ENCODE peak calls at places on chromosomes 4 and X, in ten cellular contexts. One of them, this sample, is unnamed.

GRCh38 chr4:15906024-15906443 is 32.5 kb downstream of the FGFBP1 start:
- DNase-seq in fibroblast of mammary gland: no peak
- DNase-seq in pancreas: peak
- DNase-seq in cardiac muscle cell: no peak
- DNase-seq in brain microvascular endothelial cell: no peak
- DNase-seq in lower leg skin: peak
- DNase-seq in transverse colon: peak
- DNase-seq in H1: peak
- DNase-seq in breast epithelium: peak
- DNase-seq in kidney: peak
- DNase-seq in this sample: no peak

GRCh38 chrX:153460826-153461225 is 9.6 kb downstream of the HAUS7 start:
- DNase-seq in fibroblast of mammary gland: peak
- DNase-seq in pancreas: no peak
- DNase-seq in cardiac muscle cell: peak
- DNase-seq in brain microvascular endothelial cell: no peak
- DNase-seq in lower leg skin: no peak
- DNase-seq in transverse colon: peak
- DNase-seq in H1: no peak
- DNase-seq in breast epithelium: no peak
- DNase-seq in kidney: peak
- DNase-seq in this sample: no peak

GRCh38 chr4:83010111-83010521 is 507 bp downstream of the LIN54 start:
- DNase-seq in fibroblast of mammary gland: peak
- DNase-seq in pancreas: no peak
- DNase-seq in cardiac muscle cell: peak
- DNase-seq in brain microvascular endothelial cell: peak
- DNase-seq in lower leg skin: no peak
- DNase-seq in transverse colon: no peak
- DNase-seq in H1: no peak
- DNase-seq in breast epithelium: no peak
- DNase-seq in kidney: no peak
- DNase-seq in this sample: no peak

GRCh38 chr4:83599183-83599582 is 63.3 kb downstream of the GPAT3 start:
- DNase-seq in fibroblast of mammary gland: peak
- DNase-seq in pancreas: no peak
- DNase-seq in cardiac muscle cell: peak
- DNase-seq in brain microvascular endothelial cell: peak
- DNase-seq in lower leg skin: no peak
- DNase-seq in transverse colon: no peak
- DNase-seq in H1: no peak
- DNase-seq in breast epithelium: no peak
- DNase-seq in kidney: no peak
- DNase-seq in this sample: no peak

GRCh38 chr4:64903986-64904385 is 494.7 kb upstream of the TECRL start:
- DNase-seq in fibroblast of mammary gland: no peak
- DNase-seq in pancreas: no peak
- DNase-seq in cardiac muscle cell: no peak
- DNase-seq in brain microvascular endothelial cell: no peak
- DNase-seq in lower leg skin: no peak
- DNase-seq in transverse colon: no peak
- DNase-seq in H1: no peak
- DNase-seq in breast epithelium: no peak
- DNase-seq in kidney: no peak
- DNase-seq in this sample: no peak

GRCh38 chrX:141341341-141341740 is 99.0 kb upstream of the SPANXC start:
- DNase-seq in fibroblast of mammary gland: peak
- DNase-seq in pancreas: no peak
- DNase-seq in cardiac muscle cell: no peak
- DNase-seq in brain microvascular endothelial cell: peak
- DNase-seq in lower leg skin: no peak
- DNase-seq in transverse colon: no peak
- DNase-seq in H1: no peak
- DNase-seq in breast epithelium: no peak
- DNase-seq in kidney: no peak
- DNase-seq in this sample: peak

GRCh38 chrX:140132937-140133336 is 167.6 kb upstream of the CXorf66 start:
- DNase-seq in fibroblast of mammary gland: no peak
- DNase-seq in pancreas: no peak
- DNase-seq in cardiac muscle cell: no peak
- DNase-seq in brain microvascular endothelial cell: no peak
- DNase-seq in lower leg skin: no peak
- DNase-seq in transverse colon: no peak
- DNase-seq in H1: no peak
- DNase-seq in breast epithelium: no peak
- DNase-seq in kidney: no peak
- DNase-seq in this sample: no peak

GRCh38 chr4:91936301-91936700 is 367.5 kb upstream of the GRID2 start:
- DNase-seq in fibroblast of mammary gland: no peak
- DNase-seq in pancreas: no peak
- DNase-seq in cardiac muscle cell: peak
- DNase-seq in brain microvascular endothelial cell: no peak
- DNase-seq in lower leg skin: no peak
- DNase-seq in transverse colon: no peak
- DNase-seq in H1: no peak
- DNase-seq in breast epithelium: no peak
- DNase-seq in kidney: no peak
- DNase-seq in this sample: no peak

GRCh38 chr4:40327340-40327739 is 7.8 kb upstream of the CHRNA9 start:
- DNase-seq in fibroblast of mammary gland: no peak
- DNase-seq in pancreas: peak
- DNase-seq in cardiac muscle cell: no peak
- DNase-seq in brain microvascular endothelial cell: no peak
- DNase-seq in lower leg skin: no peak
- DNase-seq in transverse colon: no peak
- DNase-seq in H1: no peak
- DNase-seq in breast epithelium: no peak
- DNase-seq in kidney: no peak
- DNase-seq in this sample: no peak

GRCh38 chr4:88725986-88726385 is 28.4 kb upstream of the NAP1L5 start:
- DNase-seq in fibroblast of mammary gland: peak
- DNase-seq in pancreas: no peak
- DNase-seq in cardiac muscle cell: no peak
- DNase-seq in brain microvascular endothelial cell: no peak
- DNase-seq in lower leg skin: no peak
- DNase-seq in transverse colon: no peak
- DNase-seq in H1: no peak
- DNase-seq in breast epithelium: no peak
- DNase-seq in kidney: no peak
- DNase-seq in this sample: no peak

GRCh38 chr4:3765271-3766206 is 646 bp upstream of the ADRA2C start:
- DNase-seq in fibroblast of mammary gland: peak
- DNase-seq in pancreas: peak
- DNase-seq in cardiac muscle cell: peak
- DNase-seq in brain microvascular endothelial cell: peak
- DNase-seq in lower leg skin: no peak
- DNase-seq in transverse colon: no peak
- DNase-seq in H1: no peak
- DNase-seq in breast epithelium: no peak
- DNase-seq in kidney: no peak
- DNase-seq in this sample: peak

GRCh38 chrX:125998432-125998831 is 167.7 kb downstream of the DCAF12L2 start:
- DNase-seq in fibroblast of mammary gland: peak
- DNase-seq in pancreas: no peak
- DNase-seq in cardiac muscle cell: peak
- DNase-seq in brain microvascular endothelial cell: peak
- DNase-seq in lower leg skin: no peak
- DNase-seq in transverse colon: no peak
- DNase-seq in H1: no peak
- DNase-seq in breast epithelium: no peak
- DNase-seq in kidney: no peak
- DNase-seq in this sample: no peak

GRCh38 chr4:180832086-180832485 is 1411.1 kb upstream of the TENM3 start:
- DNase-seq in fibroblast of mammary gland: no peak
- DNase-seq in pancreas: no peak
- DNase-seq in cardiac muscle cell: no peak
- DNase-seq in brain microvascular endothelial cell: no peak
- DNase-seq in lower leg skin: no peak
- DNase-seq in transverse colon: no peak
- DNase-seq in H1: no peak
- DNase-seq in breast epithelium: no peak
- DNase-seq in kidney: no peak
- DNase-seq in this sample: no peak

GRCh38 chr4:180828455-180829018 is 1414.7 kb upstream of the TENM3 start:
- DNase-seq in fibroblast of mammary gland: peak
- DNase-seq in pancreas: no peak
- DNase-seq in cardiac muscle cell: peak
- DNase-seq in brain microvascular endothelial cell: peak
- DNase-seq in lower leg skin: no peak
- DNase-seq in transverse colon: no peak
- DNase-seq in H1: no peak
- DNase-seq in breast epithelium: no peak
- DNase-seq in kidney: no peak
- DNase-seq in this sample: peak

GRCh38 chr4:180823116-180823515 is 1420.1 kb upstream of the TENM3 start:
- DNase-seq in fibroblast of mammary gland: peak
- DNase-seq in pancreas: no peak
- DNase-seq in cardiac muscle cell: no peak
- DNase-seq in brain microvascular endothelial cell: no peak
- DNase-seq in lower leg skin: no peak
- DNase-seq in transverse colon: no peak
- DNase-seq in H1: no peak
- DNase-seq in breast epithelium: no peak
- DNase-seq in kidney: no peak
- DNase-seq in this sample: peak

GRCh38 chr4:180827193-180827592 is 1416.0 kb upstream of the TENM3 start:
- DNase-seq in fibroblast of mammary gland: peak
- DNase-seq in pancreas: no peak
- DNase-seq in cardiac muscle cell: peak
- DNase-seq in brain microvascular endothelial cell: no peak
- DNase-seq in lower leg skin: no peak
- DNase-seq in transverse colon: no peak
- DNase-seq in H1: no peak
- DNase-seq in breast epithelium: no peak
- DNase-seq in kidney: no peak
- DNase-seq in this sample: peak

DNA sequence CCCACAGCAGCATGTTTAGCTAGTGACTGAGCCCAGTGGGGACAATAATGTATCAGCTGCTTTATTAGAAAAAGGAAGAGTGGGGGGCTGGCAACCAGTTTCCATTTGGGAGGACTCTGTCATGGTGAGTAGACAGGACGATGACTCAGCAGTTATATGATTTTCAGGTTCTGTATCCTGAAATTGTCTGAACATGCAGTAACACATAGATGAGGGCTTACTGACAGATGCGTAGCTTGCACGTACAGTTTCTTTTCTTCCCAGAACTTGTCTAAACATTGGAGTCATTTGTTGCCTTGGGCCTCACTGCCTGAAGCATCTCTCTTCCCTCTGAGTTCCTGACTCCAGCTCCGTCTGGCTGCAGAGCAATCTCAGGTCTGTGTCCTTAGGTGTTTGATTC is 1415.6 kb upstream of the TENM3 start:
- DNase-seq in fibroblast of mammary gland: peak
- DNase-seq in pancreas: no peak
- DNase-seq in cardiac muscle cell: no peak
- DNase-seq in brain microvascular endothelial cell: no peak
- DNase-seq in lower leg skin: no peak
- DNase-seq in transverse colon: no peak
- DNase-seq in H1: no peak
- DNase-seq in breast epithelium: no peak
- DNase-seq in kidney: no peak
- DNase-seq in this sample: no peak
- H3K4me3 ChIP-seq in fibroblast of mammary gland: peak
- H3K4me3 ChIP-seq in pancreas: no peak
- H3K4me3 ChIP-seq in cardiac muscle cell: no peak
- H3K4me3 ChIP-seq in brain microvascular endothelial cell: peak
- H3K4me3 ChIP-seq in lower leg skin: no peak
- H3K4me3 ChIP-seq in transverse colon: no peak
- H3K4me3 ChIP-seq in H1: no peak
- H3K4me3 ChIP-seq in breast epithelium: peak
- H3K4me3 ChIP-seq in kidney: peak
- H3K4me3 ChIP-seq in this sample: no peak

GRCh38 chr4:183430317-183430986 is 14.0 kb upstream of the CDKN2AIP start:
- DNase-seq in fibroblast of mammary gland: no peak
- DNase-seq in pancreas: peak
- DNase-seq in cardiac muscle cell: peak
- DNase-seq in brain microvascular endothelial cell: no peak
- DNase-seq in lower leg skin: no peak
- DNase-seq in transverse colon: no peak
- DNase-seq in H1: no peak
- DNase-seq in breast epithelium: no peak
- DNase-seq in kidney: no peak
- DNase-seq in this sample: no peak
- TF ChIP-seq CTCF in fibroblast of mammary gland: no peak
- TF ChIP-seq CTCF in pancreas: no peak
- TF ChIP-seq CTCF in cardiac muscle cell: no peak
- TF ChIP-seq CTCF in brain microvascular endothelial cell: peak
- TF ChIP-seq CTCF in lower leg skin: no peak
- TF ChIP-seq CTCF in transverse colon: no peak
- TF ChIP-seq CTCF in H1: no peak
- TF ChIP-seq CTCF in breast epithelium: no peak
- TF ChIP-seq CTCF in kidney: no peak
- TF ChIP-seq CTCF in this sample: no peak

DNA sequence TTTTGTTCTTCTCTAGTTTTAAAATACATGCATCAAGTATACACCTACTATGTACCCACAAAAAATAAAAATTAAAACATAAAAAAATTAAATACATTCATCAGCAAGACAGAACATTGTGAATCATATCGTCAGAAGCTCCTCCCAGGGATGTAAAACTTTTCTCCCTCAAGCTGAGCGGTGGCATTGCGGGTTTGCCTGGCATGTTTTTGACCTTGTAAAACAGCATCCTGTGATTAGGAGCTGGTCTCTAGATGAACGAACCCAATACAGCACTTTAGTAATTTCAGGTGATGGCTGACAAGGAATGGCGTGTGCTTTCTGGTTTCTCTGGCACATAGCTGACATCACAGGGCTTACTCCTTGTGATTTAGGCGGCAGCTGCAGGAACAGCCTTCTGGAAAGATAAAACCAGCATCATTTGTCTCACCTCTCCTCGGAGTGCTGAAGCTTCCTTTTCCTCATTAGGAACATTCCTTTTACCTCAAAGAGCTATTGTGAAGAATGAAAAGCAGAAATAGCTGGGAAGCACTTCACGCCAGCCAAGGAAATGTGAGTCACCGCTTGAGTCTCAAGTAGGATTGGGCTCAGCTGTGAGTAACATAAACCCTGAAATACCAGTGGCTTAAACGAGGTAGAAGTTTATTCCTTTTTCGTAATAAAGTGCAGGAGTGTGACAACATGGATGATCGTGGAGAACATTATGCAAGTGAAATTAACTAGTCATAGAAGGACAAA is 44.3 kb downstream of the NYX start:
- DNase-seq in fibroblast of mammary gland: peak
- DNase-seq in pancreas: no peak
- DNase-seq in cardiac muscle cell: no peak
- DNase-seq in brain microvascular endothelial cell: peak
- DNase-seq in lower leg skin: no peak
- DNase-seq in transverse colon: no peak
- DNase-seq in H1: no peak
- DNase-seq in breast epithelium: peak
- DNase-seq in kidney: no peak
- DNase-seq in this sample: peak
- H3K4me3 ChIP-seq in fibroblast of mammary gland: peak
- H3K4me3 ChIP-seq in pancreas: no peak
- H3K4me3 ChIP-seq in cardiac muscle cell: no peak
- H3K4me3 ChIP-seq in brain microvascular endothelial cell: peak
- H3K4me3 ChIP-seq in lower leg skin: no peak
- H3K4me3 ChIP-seq in transverse colon: no peak
- H3K4me3 ChIP-seq in H1: no peak
- H3K4me3 ChIP-seq in breast epithelium: no peak
- H3K4me3 ChIP-seq in kidney: no peak
- H3K4me3 ChIP-seq in this sample: no peak

GRCh38 chrX:130082244-130083106 is 27.8 kb downstream of the ELF4 start:
- DNase-seq in fibroblast of mammary gland: no peak
- DNase-seq in pancreas: no peak
- DNase-seq in cardiac muscle cell: no peak
- DNase-seq in brain microvascular endothelial cell: no peak
- DNase-seq in lower leg skin: peak
- DNase-seq in transverse colon: peak
- DNase-seq in H1: no peak
- DNase-seq in breast epithelium: no peak
- DNase-seq in kidney: peak
- DNase-seq in this sample: no peak
- TF ChIP-seq CTCF in fibroblast of mammary gland: peak
- TF ChIP-seq CTCF in pancreas: no peak
- TF ChIP-seq CTCF in cardiac muscle cell: no peak
- TF ChIP-seq CTCF in brain microvascular endothelial cell: peak
- TF ChIP-seq CTCF in lower leg skin: no peak
- TF ChIP-seq CTCF in transverse colon: peak
- TF ChIP-seq CTCF in H1: no peak
- TF ChIP-seq CTCF in breast epithelium: no peak
- TF ChIP-seq CTCF in kidney: no peak
- TF ChIP-seq CTCF in this sample: no peak

This sample was measured in AG09309.